ENCODE peak calls at places on chromosomes 4 and X, in seven cellular contexts. L, S, W, P, G, Z and U are unnamed samples.

GRCh38 chr4:171644430-171645057 is 168.7 kb upstream of the GALNTL6 start:
- DNase-seq in L (no peak), S (no peak), W (no peak), P (no peak), G (no peak), Z (no peak), U (no peak)

GRCh38 chr4:15368906-15369305 is 58.9 kb upstream of the C1QTNF7 start:
- DNase-seq in L (no peak), S (no peak), W (no peak), P (peak; percentile 52), G (no peak), Z (no peak), U (no peak)

GRCh38 chrX:25016938-25017598 is 1.3 kb upstream of the ARX start:
- DNase-seq in L (no peak), S (no peak), W (no peak), P (no peak), G (no peak), Z (no peak), U (no peak)

GRCh38 chr4:186934841-186935443 is 211.3 kb upstream of the FAT1 start:
- DNase-seq in L (no peak), S (no peak), W (no peak), P (no peak), G (no peak), Z (no peak), U (no peak)

GRCh38 chr4:38154681-38155588 is 194.7 kb downstream of the PTTG2 start:
- DNase-seq in L (no peak), S (no peak), W (no peak), P (no peak), G (no peak), Z (no peak), U (peak; percentile 30)

GRCh38 chrX:23389196-23389792 is 54.6 kb downstream of the PTCHD1 start:
- DNase-seq in L (no peak), S (no peak), W (no peak), P (no peak), G (no peak), Z (no peak), U (no peak)

GRCh38 chrX:107725761-107726555 is 49.6 kb downstream of the TSC22D3 start:
- DNase-seq in L (no peak), S (no peak), W (no peak), P (no peak), G (no peak), Z (no peak), U (no peak)

GRCh38 chr4:131388277-131388676 is 1760.8 kb upstream of the PCDH10 start:
- DNase-seq in L (no peak), S (peak; percentile 38), W (no peak), P (no peak), G (no peak), Z (no peak), U (no peak)

GRCh38 chr4:40256329-40256728 is 59.5 kb downstream of the RHOH start:
- DNase-seq in L (no peak), S (peak; percentile 49), W (no peak), P (no peak), G (no peak), Z (no peak), U (no peak)